ENCODE peak calls at places on chromosomes 4 and X, in eight cellular contexts. Y is lower leg skin, D is mammary epithelial cell, A is tibial nerve, Q is PC-3, O is A549, I is hepatocyte, E is fibroblast of the aortic adventitia. P is an unnamed sample.

GRCh38 chrX:15973299-15973698 is 118.7 kb upstream of the AP1S2 start:
- DNase-seq in Y (no peak), D (peak), A (no peak), Q (peak), O (peak), I (peak), E (peak), P (peak)

GRCh38 chr4:184660978-184661377 is 11.4 kb downstream of the PRIMPOL start:
- DNase-seq in Y (no peak), D (no peak), A (no peak), Q (no peak), O (no peak), I (no peak), E (no peak), P (no peak)

GRCh38 chrX:143095311-143095710 is 69.6 kb downstream of the SPANXN4 start:
- DNase-seq in Y (no peak), D (no peak), A (no peak), Q (no peak), O (no peak), I (no peak), E (no peak), P (no peak)

GRCh38 chrX:2767631-2768455 is 16.0 kb downstream of the XG start:
- DNase-seq in Y (peak), D (peak), A (peak), Q (peak), O (peak), I (peak), E (peak), P (peak)

GRCh38 chr4:82510216-82510615 is 51.6 kb downstream of the TMEM150C start:
- DNase-seq in Y (no peak), D (no peak), A (no peak), Q (no peak), O (no peak), I (peak), E (no peak), P (no peak)

GRCh38 chr4:89356086-89356485 is 48.5 kb upstream of the GPRIN3 start:
- DNase-seq in Y (no peak), D (no peak), A (no peak), Q (no peak), O (no peak), I (no peak), E (no peak), P (no peak)

GRCh38 chr4:48970471-48970921 is 15.6 kb upstream of the CWH43 start:
- DNase-seq in Y (no peak), D (peak), A (no peak), Q (peak), O (no peak), I (no peak), E (peak), P (no peak)

GRCh38 chr4:102569200-102569599 is 68.0 kb downstream of the NFKB1 start:
- DNase-seq in Y (no peak), D (peak), A (no peak), Q (no peak), O (no peak), I (no peak), E (peak), P (no peak)

GRCh38 chr4:84952776-84953175 is 13.7 kb downstream of the WDFY3 start:
- DNase-seq in Y (no peak), D (peak), A (no peak), Q (no peak), O (no peak), I (no peak), E (no peak), P (no peak)

GRCh38 chrX:44440006-44440405 is 96.5 kb upstream of the EFHC2 start:
- DNase-seq in Y (no peak), D (no peak), A (no peak), Q (peak), O (no peak), I (no peak), E (no peak), P (no peak)

GRCh38 chr4:27514711-27515110 is 654.1 kb downstream of the STIM2 start:
- DNase-seq in Y (no peak), D (no peak), A (no peak), Q (peak), O (no peak), I (no peak), E (peak), P (no peak)

GRCh38 chr4:183840311-183840710 is 64.8 kb upstream of the STOX2 start:
- DNase-seq in Y (peak), D (peak), A (peak), Q (peak), O (peak), I (peak), E (peak), P (peak)

GRCh38 chr4:123037809-123038208 is 115.4 kb upstream of the NUDT6 start:
- DNase-seq in Y (no peak), D (no peak), A (no peak), Q (no peak), O (no peak), I (no peak), E (peak), P (no peak)

GRCh38 chrX:18129694-18130093 is 91.0 kb downstream of the BEND2 start:
- DNase-seq in Y (no peak), D (no peak), A (no peak), Q (peak), O (no peak), I (no peak), E (no peak), P (no peak)

GRCh38 chr4:140790765-140791164 is 34.6 kb upstream of the TBC1D9 start:
- DNase-seq in Y (peak), D (peak), A (no peak), Q (peak), O (no peak), I (no peak), E (peak), P (no peak)

GRCh38 chrX:17405225-17405969 is 30.4 kb downstream of the NHS start:
- DNase-seq in Y (peak), D (peak), A (no peak), Q (peak), O (peak), I (peak), E (peak), P (no peak)

GRCh38 chr4:139643042-139643895 is 22.4 kb upstream of the MGST2 start:
- DNase-seq in Y (no peak), D (no peak), A (no peak), Q (no peak), O (no peak), I (no peak), E (no peak), P (no peak)

GRCh38 chr4:177385576-177386320 is 56.5 kb downstream of the AGA start:
- DNase-seq in Y (no peak), D (no peak), A (no peak), Q (no peak), O (no peak), I (no peak), E (peak), P (no peak)

GRCh38 chr4:56909083-56909981 is 1.6 kb downstream of the REST start:
- DNase-seq in Y (peak), D (peak), A (no peak), Q (peak), O (peak), I (peak), E (peak), P (peak)

GRCh38 chr4:112386051-112386450 is 88.9 kb downstream of the ALPK1 start:
- DNase-seq in Y (no peak), D (no peak), A (no peak), Q (no peak), O (no peak), I (no peak), E (no peak), P (no peak)

GRCh38 chrX:19791562-19791961 is 95.8 kb downstream of the SH3KBP1 start:
- DNase-seq in Y (no peak), D (no peak), A (no peak), Q (no peak), O (no peak), I (no peak), E (peak), P (no peak)

GRCh38 chr4:150078041-150078995 is at the start of gene DCLK2:
- DNase-seq in Y (peak), D (peak), A (peak), Q (peak), O (peak), I (peak), E (peak), P (peak)

GRCh38 chr4:150082241-150082640 is 4.0 kb downstream of the DCLK2 start:
- DNase-seq in Y (no peak), D (no peak), A (no peak), Q (no peak), O (no peak), I (no peak), E (no peak), P (no peak)

GRCh38 chr4:150080875-150081274 is 2.6 kb downstream of the DCLK2 start:
- DNase-seq in Y (no peak), D (no peak), A (no peak), Q (peak), O (peak), I (no peak), E (no peak), P (no peak)

GRCh38 chr4:150080335-150080734 is 2.1 kb downstream of the DCLK2 start:
- DNase-seq in Y (no peak), D (no peak), A (no peak), Q (no peak), O (no peak), I (no peak), E (no peak), P (no peak)

DNA sequence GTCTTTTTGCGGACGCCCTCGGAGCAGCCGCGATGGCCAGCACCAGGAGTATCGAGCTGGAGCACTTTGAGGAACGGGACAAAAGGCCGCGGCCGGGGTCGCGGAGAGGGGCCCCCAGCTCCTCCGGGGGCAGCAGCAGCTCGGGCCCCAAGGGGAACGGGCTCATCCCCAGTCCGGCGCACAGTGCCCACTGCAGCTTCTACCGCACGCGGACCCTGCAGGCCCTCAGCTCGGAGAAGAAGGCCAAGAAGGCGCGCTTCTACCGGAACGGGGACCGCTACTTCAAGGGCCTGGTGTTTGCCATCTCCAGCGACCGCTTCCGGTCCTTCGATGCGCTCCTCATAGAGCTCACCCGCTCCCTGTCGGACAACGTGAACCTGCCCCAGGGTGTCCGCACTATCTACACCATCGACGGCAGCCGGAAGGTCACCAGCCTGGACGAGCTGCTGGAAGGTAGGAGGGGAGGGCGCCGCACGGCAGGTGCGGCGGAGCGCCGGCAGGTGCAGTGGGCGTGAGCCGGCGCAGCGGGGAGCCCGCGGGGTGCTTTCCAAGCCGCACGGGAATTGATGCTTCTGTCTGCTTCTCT is 844 bp downstream of the DCLK2 start:
- DNase-seq in Y (no peak), D (peak), A (peak), Q (peak), O (peak), I (peak), E (peak), P (peak)
- H3K4me3 ChIP-seq in Y (peak), D (peak), A (peak), Q (peak), O (peak), I (peak), E (peak), P (peak)

DNA sequence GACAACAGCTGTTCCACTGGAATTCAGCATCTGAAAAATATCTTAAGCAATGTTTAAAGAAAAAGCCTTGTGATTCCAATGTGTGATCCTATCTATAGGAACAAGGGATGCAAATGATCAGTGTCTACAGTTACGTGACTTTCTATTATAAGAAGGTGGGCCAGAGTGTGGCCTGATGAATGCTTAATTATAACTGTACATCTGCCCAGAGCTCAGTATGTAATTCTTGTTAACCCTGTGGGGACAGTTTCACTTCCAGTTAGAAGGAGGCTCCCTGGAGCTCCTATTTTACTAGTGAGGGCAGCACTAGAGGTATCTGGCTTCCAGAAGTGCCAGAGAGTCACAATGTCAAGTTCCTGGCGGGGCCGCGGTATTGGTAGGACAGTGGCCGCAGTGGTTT is 288.5 kb downstream of the USP46 start:
- DNase-seq in Y (no peak), D (no peak), A (no peak), Q (no peak), O (no peak), I (no peak), E (no peak), P (no peak)
- H3K4me3 ChIP-seq in Y (no peak), D (no peak), A (no peak), Q (no peak), O (no peak), I (no peak), E (no peak), P (no peak)

GRCh38 chr4:155952546-155952945 is 1.1 kb downstream of the CTSO start:
- DNase-seq in Y (no peak), D (no peak), A (no peak), Q (peak), O (no peak), I (no peak), E (peak), P (no peak)
- H3K4me3 ChIP-seq in Y (no peak), D (no peak), A (peak), Q (peak), O (no peak), I (no peak), E (peak), P (no peak)

GRCh38 chr4:74134500-74134852 is 23.4 kb upstream of the MTHFD2L start:
- DNase-seq in Y (no peak), D (no peak), A (no peak), Q (no peak), O (no peak), I (no peak), E (no peak), P (no peak)

GRCh38 chr4:74133786-74134499 is 24.0 kb upstream of the MTHFD2L start:
- DNase-seq in Y (peak), D (peak), A (peak), Q (peak), O (peak), I (peak), E (peak), P (peak)
- H3K4me3 ChIP-seq in Y (no peak), D (no peak), A (no peak), Q (no peak), O (no peak), I (no peak), E (no peak), P (no peak)

GRCh38 chr4:104489731-104490095 is 5.0 kb downstream of the CXXC4 start:
- DNase-seq in Y (no peak), D (no peak), A (no peak), Q (no peak), O (no peak), I (no peak), E (no peak), P (no peak)
- H3K4me3 ChIP-seq in Y (no peak), D (no peak), A (no peak), Q (no peak), O (no peak), I (no peak), E (no peak), P (no peak)

GRCh38 chr4:158169931-158170690 is 2.7 kb downstream of the GASK1B start:
- DNase-seq in Y (no peak), D (peak), A (no peak), Q (no peak), O (no peak), I (no peak), E (peak), P (no peak)

GRCh38 chr4:158172196-158172557 is 648 bp downstream of the GASK1B start:
- DNase-seq in Y (no peak), D (peak), A (no peak), Q (peak), O (no peak), I (no peak), E (peak), P (no peak)

GRCh38 chr4:158169516-158169915 is 3.3 kb downstream of the GASK1B start:
- DNase-seq in Y (no peak), D (peak), A (no peak), Q (no peak), O (no peak), I (no peak), E (peak), P (no peak)

GRCh38 chr4:158171456-158171790 is 1.4 kb downstream of the GASK1B start:
- DNase-seq in Y (no peak), D (no peak), A (no peak), Q (no peak), O (no peak), I (no peak), E (peak), P (no peak)

DNA sequence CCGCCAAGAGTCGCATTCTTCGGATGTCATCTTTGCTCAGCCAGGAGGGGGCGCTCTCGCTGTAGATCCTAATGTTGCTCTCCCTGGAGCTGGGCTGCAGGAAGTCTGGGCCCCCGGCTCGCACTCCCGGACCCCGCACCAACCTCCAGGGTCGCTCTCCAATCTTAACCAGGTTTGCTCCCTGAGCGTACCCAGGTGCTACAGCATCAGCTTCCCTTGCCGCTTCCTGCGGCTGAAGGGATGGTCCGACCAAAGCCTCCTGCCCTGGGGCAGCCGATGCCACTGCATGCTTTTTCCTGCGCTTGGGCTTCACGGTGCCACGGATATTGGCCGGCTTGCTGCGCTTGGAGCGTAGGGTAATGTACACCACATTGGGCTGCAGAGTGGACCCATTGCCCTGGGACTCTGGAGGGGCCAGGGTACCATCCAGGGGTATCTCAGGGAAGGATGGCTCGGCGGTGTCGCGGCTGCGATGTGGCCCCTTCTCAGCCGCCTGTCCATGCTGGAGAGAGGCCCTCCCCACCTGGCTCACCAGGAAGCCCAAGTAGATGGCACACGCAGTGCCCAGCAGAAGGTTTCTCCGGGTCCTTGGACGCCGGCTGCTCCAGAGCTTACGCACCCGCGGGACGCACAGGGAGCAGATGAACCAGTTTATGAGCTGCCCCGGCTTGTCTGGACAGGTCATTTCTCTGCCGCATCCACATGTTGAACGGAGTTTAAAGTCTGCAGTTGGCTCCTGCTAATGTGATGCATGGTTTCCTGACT is 2.0 kb downstream of the GASK1B start:
- DNase-seq in Y (peak), D (peak), A (peak), Q (peak), O (no peak), I (peak), E (no peak), P (peak)
- H3K4me3 ChIP-seq in Y (peak), D (peak), A (peak), Q (peak), O (no peak), I (peak), E (peak), P (no peak)

GRCh38 chr4:155602351-155603140 is 64.1 kb upstream of the GUCY1A1 start:
- DNase-seq in Y (no peak), D (peak), A (no peak), Q (no peak), O (no peak), I (no peak), E (no peak), P (no peak)
- H3K4me3 ChIP-seq in Y (no peak), D (no peak), A (no peak), Q (no peak), O (no peak), I (no peak), E (no peak), P (no peak)